ENCODE peak calls at places on chromosomes 12 and 14, in five cellular contexts. W, G, V, D and K are unnamed samples. For H3K36me3 and H3K27me3, the result is how much of the 10 kb centered on the place peaks cover.

GRCh38 chr14:33406766-33407165 is 468.1 kb downstream of the NPAS3 start:
- DNase-seq in V (no peak), W (no peak), D (no peak), G (no peak), K (no peak)

GRCh38 chr14:23704890-23705289 is 68.7 kb downstream of the DHRS2 start:
- DNase-seq in V (no peak), G (no peak), D (no peak), W (no peak), K (no peak)

GRCh38 chr12:92860521-92860920 is 68.6 kb downstream of the EEA1 start:
- DNase-seq in G (no peak), W (no peak), V (no peak), D (no peak), K (no peak)

GRCh38 chr12:75990189-75990912 is 41.2 kb downstream of the PHLDA1 start:
- DNase-seq in D (no peak), V (no peak), G (no peak), W (no peak), K (no peak)

GRCh38 chr12:6122211-6122610 is 2.3 kb downstream of the VWF start:
- DNase-seq in D (no peak), G (no peak), W (no peak), V (no peak), K (no peak)

GRCh38 chr12:88993655-88994054 is 358.6 kb downstream of the DUSP6 start:
- DNase-seq in V (no peak), W (peak), G (no peak), D (peak), K (no peak)

GRCh38 chr12:98646165-98646764 is 1.2 kb downstream of the APAF1 start:
- DNase-seq in V (no peak), D (no peak), G (no peak), W (no peak), K (no peak)

GRCh38 chr14:84465890-84466289 is 1064.1 kb upstream of the FLRT2 start:
- DNase-seq in V (no peak), D (no peak), W (no peak), G (no peak), K (no peak)

GRCh38 chr12:70648191-70648590 is 11.0 kb upstream of the PTPRB start:
- DNase-seq in V (no peak), D (no peak), W (no peak), G (no peak), K (no peak)

GRCh38 chr14:49634547-49635334 is at the start of gene DNAAF2:
- DNase-seq in V (peak), W (peak), D (peak), G (peak), K (peak)

GRCh38 chr12:99852666-99853065 is 132.1 kb downstream of the ANKS1B start:
- DNase-seq in G (no peak), W (no peak), V (no peak), D (no peak), K (no peak)

GRCh38 chr14:51568366-51568765 is 83.3 kb upstream of the FRMD6 start:
- DNase-seq in D (no peak), W (no peak), G (no peak), V (no peak), K (no peak)

GRCh38 chr14:51563560-51563959 is 88.2 kb upstream of the FRMD6 start:
- DNase-seq in W (no peak), V (no peak), G (no peak), D (no peak), K (no peak)

GRCh38 chr14:51564460-51564859 is 87.2 kb upstream of the FRMD6 start:
- DNase-seq in G (no peak), V (no peak), D (no peak), W (no peak), K (no peak)

GRCh38 chr14:51564986-51565604 is 86.6 kb upstream of the FRMD6 start:
- DNase-seq in V (no peak), D (no peak), W (peak), G (no peak), K (no peak)

GRCh38 chr14:51566831-51567582 is 84.7 kb upstream of the FRMD6 start:
- DNase-seq in V (no peak), W (no peak), G (no peak), D (no peak), K (no peak)
- H3K4me3 ChIP-seq in V (no peak), W (no peak), G (no peak), D (no peak), K (no peak)

GRCh38 chr12:124975276-124975675 is 13.7 kb downstream of the DHX37 start:
- DNase-seq in V (no peak), G (no peak), W (no peak), D (no peak), K (no peak)

GRCh38 chr12:124980098-124980892 is 8.6 kb downstream of the DHX37 start:
- DNase-seq in G (no peak), D (no peak), V (no peak), W (no peak), K (no peak)

GRCh38 chr12:124976999-124977398 is 11.9 kb downstream of the DHX37 start:
- DNase-seq in V (no peak), W (no peak), D (no peak), G (no peak), K (no peak)

GRCh38 chr12:124979568-124979967 is 9.4 kb downstream of the DHX37 start:
- DNase-seq in G (no peak), V (no peak), W (no peak), D (no peak), K (peak)
- H3K36me3 ChIP-seq in G (half or more), V (half or more), W (under half), D (under half), K (under half)

GRCh38 chr12:48972213-48973021 is 882 bp upstream of the WNT10B start:
- DNase-seq in D (peak), V (no peak), W (no peak), G (no peak), K (peak)
- H3K27me3 ChIP-seq in D (under half), V (half or more), W (under half), G (under half), K (half or more)

GRCh38 chr14:22202313-22202712 is 386.7 kb downstream of the DAD1 start:
- DNase-seq in G (no peak), D (no peak), W (no peak), V (no peak), K (no peak)
- H3K4me3 ChIP-seq in G (no peak), D (no peak), W (no peak), V (no peak), K (no peak)

DNA sequence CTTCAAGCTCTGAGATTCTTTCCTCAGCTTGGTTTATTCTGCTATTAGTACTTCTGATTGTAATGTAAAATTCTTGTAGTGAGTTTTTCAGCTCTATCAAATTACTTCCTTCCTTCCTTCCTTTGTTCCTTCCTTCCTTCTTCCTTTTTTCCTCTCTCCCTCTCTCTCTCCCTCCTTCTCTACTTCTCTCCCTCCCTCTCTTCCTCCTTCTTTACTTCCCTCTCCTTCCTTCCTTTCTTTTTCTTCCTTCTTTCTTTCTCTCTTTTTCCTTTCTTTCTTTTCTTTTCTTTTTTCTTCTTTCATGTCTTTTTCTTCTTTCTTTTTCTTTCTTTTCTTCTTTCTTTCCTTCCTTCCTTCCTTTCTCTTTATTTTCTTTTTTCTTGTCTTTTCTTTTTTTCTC is 565.2 kb upstream of the STXBP6 start:
- DNase-seq in D (no peak), G (no peak), V (no peak), W (no peak), K (no peak)
- H3K36me3 ChIP-seq in D (under half), G (under half), V (under half), W (under half), K (under half)

DNA sequence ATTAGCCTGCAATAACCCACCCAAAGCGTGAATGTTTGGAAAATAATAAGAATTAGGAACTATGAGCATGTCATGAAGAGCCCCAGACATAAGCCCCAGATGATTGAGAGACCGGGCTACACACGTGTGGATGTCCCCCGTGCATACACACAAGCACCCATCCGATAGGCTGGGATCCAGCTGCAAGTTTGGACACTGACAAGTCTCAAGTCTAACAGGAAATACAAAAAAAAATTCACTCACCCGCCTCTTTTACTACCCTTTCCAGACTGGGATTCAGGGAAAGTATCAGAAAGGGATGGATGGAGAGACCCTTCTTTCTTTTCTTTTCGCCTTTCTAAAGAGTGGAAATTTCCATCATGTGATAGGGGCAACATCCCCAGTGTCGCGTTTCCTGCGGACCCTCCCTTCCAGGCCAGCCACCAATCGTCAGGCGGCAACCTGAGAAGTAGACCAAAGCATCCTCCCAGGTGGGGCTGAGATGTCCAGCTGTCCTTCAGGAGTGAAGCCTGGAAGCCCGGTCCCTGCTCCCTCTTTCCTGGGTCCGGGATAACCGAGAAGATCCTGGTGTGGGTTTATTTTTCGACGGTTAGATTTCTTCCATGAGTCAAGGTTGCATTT is 6.4 kb upstream of the SLC38A4 start:
- DNase-seq in V (no peak), G (no peak), D (no peak), W (no peak), K (peak)
- H3K27me3 ChIP-seq in V (under half), G (under half), D (under half), W (under half), K (under half)